ENCODE peak calls at places on chromosomes 6 and 20, in six cellular contexts. W is hepatocyte, J is fibroblast of lung, S is IMR-90, P is psoas muscle, G is body of pancreas. O is an unnamed sample.
A peak's percentile ranks its signal among the peaks of the same experiment; 100 is the strongest.

GRCh38 chr6:31125586-31126363 is 5.5 kb upstream of the CDSN start:
- DNase-seq in W (no peak), J (peak; percentile 45), S (peak; percentile 48), G (no peak), P (no peak), O (peak; percentile 38)

GRCh38 chr6:77650098-77650663 is 2.7 kb upstream of the MEI4 start:
- DNase-seq in P (peak; percentile 56), G (peak; percentile 95), W (peak; percentile 69), S (no peak), J (peak; percentile 1), O (peak; percentile 18)

GRCh38 chr20:63064745-63065711 is 58.3 kb upstream of the BHLHE23 start:
- DNase-seq in J (no peak), G (no peak), P (peak; percentile 44), W (no peak), S (no peak), O (no peak)

GRCh38 chr6:135212020-135212806 is 31.1 kb downstream of the MYB start:
- DNase-seq in G (no peak), J (peak; percentile 51), P (no peak), S (peak; percentile 56), W (no peak), O (no peak)

GRCh38 chr6:156851447-156851846 is 74.3 kb downstream of the ARID1B start:
- DNase-seq in W (no peak), S (no peak), P (no peak), G (no peak), J (no peak), O (peak; percentile 42)

GRCh38 chr6:33787336-33787953 is 1.5 kb downstream of the LEMD2 start:
- DNase-seq in S (peak; percentile 41), G (no peak), W (no peak), J (peak; percentile 63), P (no peak), O (no peak)

GRCh38 chr20:52035977-52036376 is 155.6 kb downstream of the ZFP64 start:
- DNase-seq in W (no peak), J (no peak), G (peak; percentile 60), S (no peak), P (no peak), O (no peak)

GRCh38 chr6:163094881-163095280 is 319.6 kb upstream of the QKI start:
- DNase-seq in J (no peak), G (no peak), W (no peak), P (no peak), S (no peak), O (no peak)

GRCh38 chr20:920306-920705 is 4.2 kb upstream of the ANGPT4 start:
- DNase-seq in P (no peak), W (no peak), G (no peak), J (no peak), S (no peak), O (no peak)

GRCh38 chr6:159969204-159969912 is 476 bp downstream of the IGF2R start:
- DNase-seq in P (peak; percentile 76), S (peak; percentile 17), G (peak; percentile 49), J (peak; percentile 29), W (peak; percentile 62), O (peak; percentile 66)

GRCh38 chr6:70474751-70475150 is 61.4 kb downstream of the FAM135A start:
- DNase-seq in P (no peak), W (peak; percentile 28), S (peak; percentile 62), J (peak; percentile 43), G (no peak), O (no peak)

GRCh38 chr6:5537967-5538366 is 276.7 kb downstream of the FARS2 start:
- DNase-seq in W (no peak), S (peak; percentile 31), G (no peak), P (no peak), J (peak; percentile 66), O (no peak)

GRCh38 chr6:166754218-166755030 is 127.4 kb upstream of the RPS6KA2 start:
- DNase-seq in J (no peak), W (no peak), S (no peak), G (no peak), P (no peak), O (no peak)

GRCh38 chr6:159594106-159594749 is 98.8 kb downstream of the SOD2 start:
- DNase-seq in G (no peak), S (peak; percentile 52), P (no peak), W (no peak), J (peak; percentile 80), O (peak; percentile 65)

GRCh38 chr20:37347891-37348642 is 2.1 kb downstream of the SRC start:
- DNase-seq in P (no peak), S (no peak), W (peak; percentile 54), G (no peak), J (no peak), O (no peak)

GRCh38 chr6:158818580-158819212 is 472 bp downstream of the EZR start:
- DNase-seq in G (peak; percentile 74), S (peak; percentile 65), P (peak; percentile 74), J (peak; percentile 66), W (peak; percentile 79), O (peak; percentile 75)

GRCh38 chr6:160102956-160103824 is 18.4 kb upstream of the SLC22A1 start:
- DNase-seq in G (no peak), J (peak; percentile 8), W (no peak), P (no peak), S (peak; percentile 11), O (peak; percentile 37)

GRCh38 chr6:45587229-45588060 is 209.7 kb upstream of the SUPT3H start:
- DNase-seq in W (no peak), J (no peak), P (no peak), G (no peak), S (no peak), O (no peak)

GRCh38 chr6:8057263-8057662 is 6.9 kb downstream of the BLOC1S5 start:
- DNase-seq in G (no peak), P (no peak), S (peak; percentile 61), W (no peak), J (no peak), O (no peak)

GRCh38 chr20:52889225-52889624 is 82.9 kb upstream of the TSHZ2 start:
- DNase-seq in W (peak; percentile 35), J (peak; percentile 79), P (no peak), S (no peak), G (peak; percentile 20), O (peak; percentile 57)

GRCh38 chr6:98794306-98794852 is 40.0 kb upstream of the POU3F2 start:
- DNase-seq in W (no peak), J (no peak), P (no peak), G (no peak), S (no peak), O (no peak)
- TF ChIP-seq CTCF in W (no peak), J (no peak), P (no peak), G (no peak), S (no peak), O (no peak)

DNA sequence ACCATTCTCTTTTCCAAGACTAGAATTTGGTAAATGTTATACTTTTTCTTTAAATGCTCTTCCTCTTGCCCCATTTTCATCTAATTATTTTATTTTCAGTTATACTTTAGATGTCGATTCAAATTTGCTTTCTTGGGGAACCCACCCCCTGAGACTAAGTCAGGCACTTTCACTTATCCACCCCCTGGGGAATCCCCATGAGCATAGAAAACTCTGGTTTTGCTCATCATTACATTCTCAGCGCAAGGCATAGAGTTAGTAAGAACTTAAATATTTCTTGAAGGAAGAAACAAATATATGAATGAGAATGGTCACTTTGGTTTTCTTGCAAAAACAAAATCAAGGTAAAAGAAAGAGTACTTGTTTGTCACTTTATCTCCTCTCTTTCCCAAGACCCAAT is 25.1 kb upstream of the HSF2 start:
- DNase-seq in S (no peak), P (no peak), J (no peak), W (no peak), G (no peak), O (no peak)
- H3K4me3 ChIP-seq in S (no peak overlapping the region), P (no peak overlapping the region), J (no peak overlapping the region), W (no peak overlapping the region), G (no peak overlapping the region), O (no peak overlapping the region)

GRCh38 chr6:117761610-117762009 is 86.3 kb downstream of the NUS1 start:
- DNase-seq in P (no peak), W (no peak), G (no peak), S (no peak), J (no peak), O (no peak)
- H3K9me3 ChIP-seq in P (peaks cover 6% of the 10 kb centered on the region), W (no peaks in the 10 kb centered on the region), G (no peaks in the 10 kb centered on the region), S (peaks cover 2% of the 10 kb centered on the region), J (no peaks in the 10 kb centered on the region), O (no peaks in the 10 kb centered on the region)

GRCh38 chr20:58023781-58024180 is 204.7 kb downstream of the ANKRD60 start:
- DNase-seq in J (no peak), W (no peak), P (no peak), G (no peak), S (no peak), O (no peak)

GRCh38 chr20:58024241-58024721 is 204.2 kb downstream of the ANKRD60 start:
- DNase-seq in W (no peak), G (no peak), J (no peak), P (no peak), S (no peak), O (no peak)

GRCh38 chr20:58025233-58025632 is 203.2 kb downstream of the ANKRD60 start:
- DNase-seq in J (no peak), S (no peak), G (peak; percentile 79), W (no peak), P (no peak), O (no peak)

GRCh38 chr20:58026361-58026760 is 202.1 kb downstream of the ANKRD60 start:
- DNase-seq in W (no peak), G (no peak), P (no peak), S (no peak), J (no peak), O (no peak)

GRCh38 chr20:58028123-58028522 is 200.3 kb downstream of the ANKRD60 start:
- DNase-seq in P (no peak), J (no peak), S (no peak), W (no peak), G (no peak), O (no peak)
- TF ChIP-seq CTCF in P (peak; percentile 24), J (no peak), S (no peak), W (peak; percentile 6), G (no peak), O (peak; percentile 16)

GRCh38 chr6:154319231-154319858 is 37.3 kb downstream of the IPCEF1 start:
- DNase-seq in P (no peak), G (no peak), W (peak; percentile 16), S (peak; percentile 88), J (peak; percentile 72), O (peak; percentile 35)
- H3K4me3 ChIP-seq in P (no peak overlapping the region), G (no peak overlapping the region), W (no peak overlapping the region), S (peak overlapping the region; percentile 2), J (peak overlapping the region; percentile 15), O (no peak overlapping the region)

GRCh38 chr6:28089054-28089453 is 8.7 kb downstream of the ZNF165 start:
- DNase-seq in J (no peak), W (no peak), S (no peak), P (no peak), G (no peak), O (no peak)
- H3K9me3 ChIP-seq in J (no peaks in the 10 kb centered on the region), W (peaks cover 14% of the 10 kb centered on the region), S (peaks cover 7% of the 10 kb centered on the region), P (no peaks in the 10 kb centered on the region), G (no peaks in the 10 kb centered on the region), O (no peaks in the 10 kb centered on the region)

DNA sequence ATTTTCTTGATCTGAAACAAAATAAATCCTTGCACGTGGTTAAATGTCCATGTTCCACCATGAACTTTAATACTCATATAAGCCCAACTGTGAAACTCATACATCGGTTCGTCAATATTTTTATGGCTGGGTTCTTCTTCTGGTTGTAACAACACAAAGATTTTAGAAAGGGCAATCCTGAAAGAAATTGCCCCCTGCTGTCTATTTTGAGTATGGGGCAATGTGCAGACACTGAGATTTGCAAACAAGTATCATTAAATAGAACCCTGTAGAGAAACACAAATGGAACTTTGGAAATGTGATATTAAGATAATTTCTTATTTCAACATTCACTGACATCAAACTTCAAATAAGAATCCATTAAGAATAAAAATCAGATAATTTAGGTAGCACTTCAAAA is 80.2 kb upstream of the PHACTR1 start:
- DNase-seq in S (no peak), W (no peak), P (no peak), J (no peak), G (no peak), O (peak; percentile 16)
- TF ChIP-seq CTCF in S (no peak), W (no peak), P (no peak), J (no peak), G (no peak), O (peak; percentile 22)

O was measured in cardiac muscle cell.